ENCODE peak calls at places on chromosome 19, in four cellular contexts. L, G, P and E are unnamed samples. For H3K36me3, the result is how much of the 10 kb centered on the place peaks cover.

GRCh38 chr19:18431351-18432197 is 6.4 kb downstream of the ISYNA1 start:
- DNase-seq in L (no peak), P (no peak), G (no peak), E (no peak)

GRCh38 chr19:20367811-20368294 is 197.7 kb downstream of the ZNF737 start:
- DNase-seq in L (no peak), P (no peak), G (no peak), E (no peak)

GRCh38 chr19:50705422-50706019 is 14.1 kb downstream of the SHANK1 start:
- DNase-seq in P (no peak), G (peak), L (no peak), E (no peak)

GRCh38 chr19:15091918-15092753 is 10.1 kb downstream of the OR1I1 start:
- DNase-seq in P (no peak), L (no peak), G (peak), E (no peak)

GRCh38 chr19:36213793-36214387 is 575 bp downstream of the ZNF565 start:
- DNase-seq in P (no peak), G (peak), L (peak), E (no peak)

GRCh38 chr19:35149463-35149862 is 5.1 kb upstream of the FXYD5 start:
- DNase-seq in G (no peak), L (no peak), P (no peak), E (no peak)

GRCh38 chr19:11345122-11345752 is 831 bp downstream of the TMEM205 start:
- DNase-seq in G (no peak), L (no peak), P (no peak), E (no peak)

GRCh38 chr19:1182068-1182467 is 8.0 kb upstream of the SBNO2 start:
- DNase-seq in G (no peak), P (no peak), L (no peak), E (no peak)

GRCh38 chr19:958967-959685 is 25.0 kb upstream of the WDR18 start:
- DNase-seq in L (no peak), G (peak), P (no peak), E (no peak)

GRCh38 chr19:18304496-18305312 is 18.2 kb downstream of the LSM4 start:
- DNase-seq in G (peak), P (peak), L (peak), E (peak)

GRCh38 chr19:36009633-36010379 is 1.2 kb upstream of the SYNE4 start:
- DNase-seq in P (no peak), G (no peak), L (no peak), E (no peak)

GRCh38 chr19:47768604-47769003 is 9.9 kb upstream of the SELENOW start:
- DNase-seq in L (no peak), G (no peak), P (no peak), E (no peak)
- H3K36me3 ChIP-seq in L (under half), G (under half), P (under half), E (under half)

GRCh38 chr19:45864629-45865082 is 530 bp downstream of the FOXA3 start:
- DNase-seq in L (no peak), G (no peak), P (no peak), E (no peak)
- H3K4me3 ChIP-seq in L (peak), G (no peak), P (peak), E (no peak)

GRCh38 chr19:53485046-53486004 is 17.8 kb downstream of the ZNF813 start:
- DNase-seq in L (no peak), P (no peak), G (no peak), E (no peak)
- H3K36me3 ChIP-seq in L (half or more), P (under half), G (under half), E (under half)

GRCh38 chr19:8608858-8609209 is 1.7 kb downstream of the ADAMTS10 start:
- DNase-seq in G (no peak), P (no peak), L (no peak), E (no peak)
- H3K4me3 ChIP-seq in G (peak), P (peak), L (peak), E (no peak)